ENCODE peak calls at places on chromosomes 16 and 17, in six cellular contexts. N, X, B, G, A and J are unnamed samples.
A peak's percentile ranks its signal among the peaks of the same experiment; 100 is the strongest.

GRCh38 chr16:84378099-84378498 is 9.8 kb downstream of the ATP2C2 start:
- DNase-seq in N (no peak), X (no peak), B (no peak), G (no peak), A (no peak), J (no peak)

GRCh38 chr16:68503334-68503733 is 35.8 kb upstream of the ZFP90 start:
- DNase-seq in N (no peak), X (no peak), B (no peak), G (no peak), A (no peak), J (no peak)

GRCh38 chr17:34146440-34147043 is 108.5 kb upstream of the CCL2 start:
- DNase-seq in N (no peak), X (peak; percentile 74), B (peak; percentile 48), G (peak; percentile 49), A (no peak), J (peak; percentile 20)

GRCh38 chr16:67910162-67910561 is 17.1 kb downstream of the PSKH1 start:
- DNase-seq in N (no peak), X (no peak), B (no peak), G (no peak), A (no peak), J (no peak)

GRCh38 chr17:7888184-7888920 is at the start of gene CHD3:
- DNase-seq in N (no peak), X (peak; percentile 61), B (peak; percentile 51), G (no peak), A (no peak), J (peak; percentile 18)

GRCh38 chr16:56286819-56287218 is 95.5 kb downstream of the GNAO1 start:
- DNase-seq in N (no peak), X (no peak), B (no peak), G (peak; percentile 18), A (no peak), J (no peak)

GRCh38 chr16:68786685-68787418 is 49.8 kb downstream of the CDH1 start:
- DNase-seq in N (peak; percentile 84), X (no peak), B (no peak), G (no peak), A (no peak), J (no peak)

GRCh38 chr17:65013613-65014391 is 42.7 kb downstream of the GNA13 start:
- DNase-seq in N (peak; percentile 91), X (no peak), B (no peak), G (peak; percentile 70), A (peak; percentile 37), J (no peak)

GRCh38 chr16:8109510-8110369 is 480.6 kb downstream of the TMEM114 start:
- DNase-seq in N (no peak), X (no peak), B (no peak), G (no peak), A (no peak), J (no peak)

GRCh38 chr17:45889579-45889978 is 4.8 kb upstream of the MAPT start:
- DNase-seq in N (no peak), X (no peak), B (no peak), G (no peak), A (peak; percentile 24), J (no peak)
- TF ChIP-seq CTCF in N (no peak), X (no peak), B (no peak), G (no peak), A (no peak), J (no peak)

GRCh38 chr17:44978807-44979206 is 10.7 kb upstream of the C1QL1 start:
- DNase-seq in N (no peak), X (no peak), B (no peak), G (no peak), A (no peak), J (no peak)

GRCh38 chr17:44983563-44983962 is 15.5 kb upstream of the C1QL1 start:
- DNase-seq in N (no peak), X (no peak), B (no peak), G (no peak), A (no peak), J (no peak)

GRCh38 chr17:44979426-44980273 is 11.5 kb upstream of the C1QL1 start:
- DNase-seq in N (no peak), X (no peak), B (no peak), G (no peak), A (no peak), J (peak; percentile 51)

GRCh38 chr17:44982113-44982702 is 14.1 kb upstream of the C1QL1 start:
- DNase-seq in N (no peak), X (no peak), B (no peak), G (no peak), A (no peak), J (no peak)

GRCh38 chr17:44981221-44981968 is 13.3 kb upstream of the C1QL1 start:
- DNase-seq in N (peak; percentile 23), X (no peak), B (no peak), G (no peak), A (no peak), J (no peak)
- H3K4me3 ChIP-seq in N (no peak overlapping the region), X (no peak overlapping the region), B (no peak overlapping the region), G (no peak overlapping the region), A (no peak overlapping the region), J (peak overlapping the region; percentile 22)

GRCh38 chr16:50265260-50265659 is 1.1 kb upstream of the ADCY7 start:
- DNase-seq in N (no peak), X (peak; percentile 54), B (no peak), G (peak; percentile 77), A (peak; percentile 33), J (peak; percentile 54)
- TF ChIP-seq CTCF in N (peak; percentile 26), X (no peak), B (no peak), G (peak; percentile 45), A (peak; percentile 71), J (peak; percentile 32)

DNA sequence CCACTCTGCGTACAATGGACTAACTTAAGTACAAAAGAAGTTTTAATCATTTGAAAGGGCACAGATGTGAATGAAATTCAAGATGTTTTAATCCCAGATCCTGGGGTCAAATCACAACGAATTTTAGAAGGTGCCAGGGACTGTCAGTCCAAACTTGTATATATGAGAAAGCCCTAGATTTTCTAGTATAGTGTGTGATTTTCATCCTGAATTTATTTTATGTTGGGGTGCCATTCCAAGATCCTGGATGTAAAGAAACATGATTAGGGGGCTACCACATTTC is 64.3 kb downstream of the TUBD1 start:
- DNase-seq in N (no peak), X (no peak), B (no peak), G (no peak), A (no peak), J (no peak)
- H3K4me3 ChIP-seq in N (no peak overlapping the region), X (no peak overlapping the region), B (no peak overlapping the region), G (peak overlapping the region; percentile 42), A (no peak overlapping the region), J (peak overlapping the region; percentile 29)

GRCh38 chr16:11797957-11798299 is 870 bp upstream of the ZC3H7A start:
- DNase-seq in N (no peak), X (no peak), B (no peak), G (no peak), A (no peak), J (no peak)

GRCh38 chr16:11800385-11800718 is 3.3 kb upstream of the ZC3H7A start:
- DNase-seq in N (no peak), X (no peak), B (no peak), G (peak; percentile 69), A (no peak), J (no peak)

GRCh38 chr16:11799017-11799381 is 1.9 kb upstream of the ZC3H7A start:
- DNase-seq in N (no peak), X (no peak), B (no peak), G (no peak), A (no peak), J (no peak)

GRCh38 chr16:11799509-11800384 is 2.7 kb upstream of the ZC3H7A start:
- DNase-seq in N (no peak), X (no peak), B (no peak), G (peak; percentile 62), A (no peak), J (peak; percentile 34)

DNA sequence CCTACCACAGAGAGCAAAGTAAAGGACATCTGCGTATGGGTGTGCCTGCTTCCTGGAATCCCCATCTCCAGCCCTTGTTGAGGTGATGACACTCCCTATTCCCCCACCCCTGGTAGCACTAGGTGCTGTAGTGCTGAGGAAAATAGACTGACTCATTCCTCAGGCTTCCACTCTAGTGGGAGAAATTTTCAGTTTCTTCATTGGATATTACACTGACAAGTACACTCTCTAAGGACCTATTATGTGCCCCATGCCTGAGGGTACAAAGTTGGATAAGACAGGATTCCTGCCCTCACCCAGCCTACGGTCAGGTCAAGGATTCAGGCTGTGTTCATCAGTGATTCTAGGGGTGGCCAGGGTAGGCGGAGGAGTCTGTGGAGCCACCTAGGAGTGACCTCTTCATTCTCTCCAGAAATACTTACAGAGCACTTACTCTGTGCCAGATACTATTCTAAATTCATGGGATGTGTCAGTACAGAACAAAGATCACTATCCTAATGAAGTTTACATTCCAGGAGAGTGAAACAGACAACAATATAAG is 4.5 kb upstream of the ZC3H7A start:
- DNase-seq in N (no peak), X (no peak), B (no peak), G (no peak), A (no peak), J (no peak)
- TF ChIP-seq CTCF in N (no peak), X (no peak), B (no peak), G (no peak), A (no peak), J (no peak)

DNA sequence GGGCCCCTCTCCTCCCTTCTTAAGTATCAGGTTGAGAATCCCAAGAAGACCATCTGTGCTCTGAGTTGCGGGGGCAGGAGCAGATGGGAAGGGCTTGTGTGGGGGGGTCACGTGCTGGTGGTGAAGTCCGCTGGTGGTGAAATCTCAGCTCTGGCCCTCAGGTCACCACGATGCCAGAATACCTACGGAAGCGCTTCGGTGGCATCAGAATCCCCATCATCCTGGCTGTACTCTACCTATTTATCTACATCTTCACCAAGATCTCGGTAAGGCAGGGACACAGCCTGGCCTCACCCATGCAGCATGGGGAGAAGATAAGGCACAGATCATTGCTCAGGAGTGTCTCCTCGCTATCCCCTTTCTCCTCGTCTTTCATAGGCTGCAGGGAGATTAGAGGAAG is 29.7 kb downstream of the SLC5A11 start:
- DNase-seq in N (no peak), X (no peak), B (no peak), G (no peak), A (no peak), J (no peak)
- H3K4me3 ChIP-seq in N (no peak overlapping the region), X (no peak overlapping the region), B (no peak overlapping the region), G (no peak overlapping the region), A (no peak overlapping the region), J (no peak overlapping the region)

GRCh38 chr16:27258241-27258734 is 10.3 kb downstream of the NSMCE1 start:
- DNase-seq in N (no peak), X (no peak), B (no peak), G (no peak), A (no peak), J (peak; percentile 30)
- TF ChIP-seq CTCF in N (no peak), X (no peak), B (no peak), G (no peak), A (no peak), J (no peak)

GRCh38 chr17:76709077-76709950 is 1.5 kb downstream of the MXRA7 start:
- DNase-seq in N (peak; percentile 95), X (peak; percentile 50), B (peak; percentile 67), G (peak; percentile 41), A (no peak), J (peak; percentile 72)
- H3K4me3 ChIP-seq in N (peak overlapping the region; percentile 72), X (peak overlapping the region; percentile 72), B (peak overlapping the region; percentile 68), G (no peak overlapping the region), A (peak overlapping the region; percentile 63), J (peak overlapping the region; percentile 78)